ENCODE peak calls at places on chromosome 17, in six cellular contexts. G, L, Y, Z, Q and K are unnamed samples.

GRCh38 chr17:40857535-40857934 is 9.5 kb downstream of the KRT12 start:
- DNase-seq in L (peak; percentile 54), Y (no peak), Z (no peak), Q (peak; percentile 57), G (no peak), K (no peak)

GRCh38 chr17:61617261-61617660 is 26.2 kb upstream of the NACA2 start:
- DNase-seq in L (no peak), Q (peak; percentile 8), Z (no peak), G (no peak), Y (no peak), K (no peak)

GRCh38 chr17:48420823-48421222 is 9.2 kb downstream of the SKAP1 start:
- DNase-seq in Q (no peak), Z (no peak), Y (no peak), G (no peak), L (no peak), K (no peak)

GRCh38 chr17:79216391-79216790 is 141.8 kb downstream of the ENGASE start:
- DNase-seq in G (no peak), Y (no peak), L (no peak), Z (no peak), Q (no peak), K (no peak)

GRCh38 chr17:17757391-17757791 is 76.1 kb downstream of the RAI1 start:
- DNase-seq in Y (peak; percentile 36), L (no peak), Q (no peak), G (no peak), Z (peak; percentile 28), K (no peak)

GRCh38 chr17:60864674-60865080 is 187.0 kb downstream of the BCAS3 start:
- DNase-seq in Z (no peak), L (no peak), G (no peak), Q (no peak), Y (no peak), K (no peak)

GRCh38 chr17:27457405-27457730 is 1.1 kb downstream of the KSR1 start:
- DNase-seq in G (no peak), Y (no peak), Z (no peak), L (no peak), Q (no peak), K (no peak)

GRCh38 chr17:27414271-27414670 is 42.0 kb upstream of the KSR1 start:
- DNase-seq in G (no peak), L (no peak), Y (no peak), Q (no peak), Z (no peak), K (no peak)

GRCh38 chr17:17030515-17031211 is 11.6 kb upstream of the MPRIP start:
- DNase-seq in Y (no peak), Z (no peak), Q (no peak), G (no peak), L (no peak), K (no peak)

GRCh38 chr17:18230288-18231141 is 5.1 kb downstream of the LLGL1 start:
- DNase-seq in L (no peak), G (no peak), Q (no peak), Y (no peak), Z (no peak), K (no peak)